ENCODE peak calls at places on chromosomes 3 and 15, in five cellular contexts. One of them, this sample, is unnamed. For H3K36me3, the result is how much of the 10 kb centered on the place peaks cover.

GRCh38 chr3:174859756-174860155 is 622 bp downstream of the NAALADL2 start:
- DNase-seq in breast epithelium: no peak
- DNase-seq in esophagus muscularis mucosa: no peak
- DNase-seq in GM12878: no peak
- DNase-seq in SK-N-SH: no peak
- DNase-seq in this sample: no peak

GRCh38 chr3:40996827-40997710 is 202.2 kb upstream of the CTNNB1 start:
- DNase-seq in breast epithelium: no peak
- DNase-seq in esophagus muscularis mucosa: no peak
- DNase-seq in GM12878: no peak
- DNase-seq in SK-N-SH: peak
- DNase-seq in this sample: no peak

GRCh38 chr3:141876891-141877561 is 583 bp downstream of the ATP1B3 start:
- DNase-seq in breast epithelium: no peak
- DNase-seq in esophagus muscularis mucosa: no peak
- DNase-seq in GM12878: no peak
- DNase-seq in SK-N-SH: peak
- DNase-seq in this sample: no peak

GRCh38 chr3:7432610-7433009 is 571.7 kb downstream of the GRM7 start:
- DNase-seq in breast epithelium: no peak
- DNase-seq in esophagus muscularis mucosa: no peak
- DNase-seq in GM12878: no peak
- DNase-seq in SK-N-SH: no peak
- DNase-seq in this sample: no peak

GRCh38 chr3:133956333-133956732 is 60.7 kb upstream of the RAB6B start:
- DNase-seq in breast epithelium: no peak
- DNase-seq in esophagus muscularis mucosa: no peak
- DNase-seq in GM12878: no peak
- DNase-seq in SK-N-SH: peak
- DNase-seq in this sample: no peak

GRCh38 chr3:170154084-170154483 is 27.4 kb downstream of the PHC3 start:
- DNase-seq in breast epithelium: no peak
- DNase-seq in esophagus muscularis mucosa: no peak
- DNase-seq in GM12878: no peak
- DNase-seq in SK-N-SH: no peak
- DNase-seq in this sample: no peak

GRCh38 chr3:36969540-36970432 is 23.1 kb downstream of the EPM2AIP1 start:
- DNase-seq in breast epithelium: no peak
- DNase-seq in esophagus muscularis mucosa: no peak
- DNase-seq in GM12878: peak
- DNase-seq in SK-N-SH: peak
- DNase-seq in this sample: no peak

GRCh38 chr3:181726351-181727121 is 14.8 kb downstream of the SOX2 start:
- DNase-seq in breast epithelium: no peak
- DNase-seq in esophagus muscularis mucosa: no peak
- DNase-seq in GM12878: no peak
- DNase-seq in SK-N-SH: no peak
- DNase-seq in this sample: no peak

GRCh38 chr15:72203507-72203837 is 5.9 kb upstream of the GRAMD2A start:
- DNase-seq in breast epithelium: peak
- DNase-seq in esophagus muscularis mucosa: no peak
- DNase-seq in GM12878: no peak
- DNase-seq in SK-N-SH: peak
- DNase-seq in this sample: peak

GRCh38 chr15:71713191-71713798 is 97.1 kb upstream of the NR2E3 start:
- DNase-seq in breast epithelium: no peak
- DNase-seq in esophagus muscularis mucosa: no peak
- DNase-seq in GM12878: no peak
- DNase-seq in SK-N-SH: no peak
- DNase-seq in this sample: no peak

GRCh38 chr3:134374791-134375541 is 719 bp upstream of the AMOTL2 start:
- DNase-seq in breast epithelium: peak
- DNase-seq in esophagus muscularis mucosa: no peak
- DNase-seq in GM12878: no peak
- DNase-seq in SK-N-SH: no peak
- DNase-seq in this sample: no peak

GRCh38 chr15:101320501-101321052 is 25.5 kb upstream of the SNRPA1 start:
- DNase-seq in breast epithelium: no peak
- DNase-seq in esophagus muscularis mucosa: no peak
- DNase-seq in GM12878: no peak
- DNase-seq in SK-N-SH: no peak
- DNase-seq in this sample: peak

GRCh38 chr15:96421211-96421610 is 90.7 kb downstream of the NR2F2 start:
- DNase-seq in breast epithelium: no peak
- DNase-seq in esophagus muscularis mucosa: no peak
- DNase-seq in GM12878: no peak
- DNase-seq in SK-N-SH: no peak
- DNase-seq in this sample: no peak

GRCh38 chr15:53918180-53919079 is 59.8 kb upstream of the UNC13C start:
- DNase-seq in breast epithelium: no peak
- DNase-seq in esophagus muscularis mucosa: peak
- DNase-seq in GM12878: no peak
- DNase-seq in SK-N-SH: no peak
- DNase-seq in this sample: no peak

GRCh38 chr3:188491276-188491687 is 337.3 kb downstream of the LPP start:
- DNase-seq in breast epithelium: no peak
- DNase-seq in esophagus muscularis mucosa: no peak
- DNase-seq in GM12878: no peak
- DNase-seq in SK-N-SH: no peak
- DNase-seq in this sample: no peak

DNA sequence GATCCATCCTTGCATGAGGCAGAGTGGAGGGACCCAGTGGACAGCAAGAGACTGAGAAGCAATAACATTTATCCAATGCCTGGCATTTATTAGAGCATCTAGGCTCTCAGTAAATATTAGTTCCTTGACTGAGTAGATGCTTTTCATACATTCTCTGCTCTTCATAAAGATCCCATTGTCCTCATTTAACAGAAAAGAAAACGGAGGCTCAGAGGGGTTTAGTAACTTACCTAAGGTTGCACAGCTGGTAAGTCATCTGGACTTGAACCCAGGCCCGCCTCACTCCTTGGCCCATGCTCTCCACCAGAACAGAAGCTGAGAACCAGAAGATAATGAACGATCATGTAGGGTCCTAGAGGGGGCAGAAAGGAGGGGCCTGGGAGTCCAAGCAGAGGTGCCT is 52.2 kb upstream of the SEC22A start:
- DNase-seq in breast epithelium: no peak
- DNase-seq in esophagus muscularis mucosa: no peak
- DNase-seq in GM12878: no peak
- DNase-seq in SK-N-SH: no peak
- DNase-seq in this sample: no peak
- H3K36me3 ChIP-seq in breast epithelium: under half
- H3K36me3 ChIP-seq in esophagus muscularis mucosa: half or more
- H3K36me3 ChIP-seq in GM12878: under half
- H3K36me3 ChIP-seq in SK-N-SH: under half
- H3K36me3 ChIP-seq in this sample: under half

DNA sequence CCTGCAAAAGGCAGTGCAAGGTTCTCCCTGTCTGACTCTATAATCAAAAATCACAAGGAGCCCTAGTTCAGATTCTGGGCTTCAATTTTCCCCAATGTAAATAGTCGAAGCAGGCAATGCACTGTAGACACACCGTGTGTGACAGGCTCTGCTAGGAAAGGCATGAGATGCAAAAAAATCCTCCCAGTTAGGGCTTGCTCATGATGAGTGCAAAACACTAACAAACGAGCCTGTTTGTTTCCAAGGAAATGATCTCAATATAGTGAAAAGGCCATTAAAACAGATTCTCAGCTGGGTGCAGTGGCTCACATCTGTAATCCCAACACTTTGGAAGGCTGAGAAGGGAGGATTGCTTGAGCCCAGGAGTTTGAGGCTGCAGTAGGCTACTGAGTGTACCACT is 55.7 kb downstream of the UMPS start:
- DNase-seq in breast epithelium: no peak
- DNase-seq in esophagus muscularis mucosa: no peak
- DNase-seq in GM12878: no peak
- DNase-seq in SK-N-SH: no peak
- DNase-seq in this sample: no peak
- H3K4me3 ChIP-seq in breast epithelium: no peak
- H3K4me3 ChIP-seq in esophagus muscularis mucosa: no peak
- H3K4me3 ChIP-seq in GM12878: no peak
- H3K4me3 ChIP-seq in SK-N-SH: no peak
- H3K4me3 ChIP-seq in this sample: no peak

DNA sequence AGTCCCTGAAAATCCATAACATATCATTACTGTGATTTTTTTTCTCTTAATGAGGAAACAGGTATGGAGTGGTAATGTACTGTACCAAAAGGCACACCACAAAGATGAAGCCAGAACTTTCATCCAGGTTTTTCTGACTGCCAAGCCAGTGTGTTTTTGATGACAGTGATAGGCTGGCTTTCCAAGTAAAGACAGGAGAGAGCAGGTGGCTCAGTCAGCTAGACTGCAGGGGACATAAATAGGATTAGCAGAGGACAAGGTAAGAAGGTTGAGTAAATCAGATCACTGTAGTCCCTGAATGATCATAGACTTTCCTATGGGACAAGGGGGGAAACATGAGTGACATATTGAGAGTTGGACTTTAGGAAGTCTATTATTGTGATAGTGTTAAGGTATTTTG is 127.9 kb downstream of the GADL1 start:
- DNase-seq in breast epithelium: no peak
- DNase-seq in esophagus muscularis mucosa: no peak
- DNase-seq in GM12878: no peak
- DNase-seq in SK-N-SH: no peak
- DNase-seq in this sample: no peak
- TF ChIP-seq CTCF in breast epithelium: no peak
- TF ChIP-seq CTCF in esophagus muscularis mucosa: no peak
- TF ChIP-seq CTCF in GM12878: no peak
- TF ChIP-seq CTCF in SK-N-SH: no peak
- TF ChIP-seq CTCF in this sample: no peak

DNA sequence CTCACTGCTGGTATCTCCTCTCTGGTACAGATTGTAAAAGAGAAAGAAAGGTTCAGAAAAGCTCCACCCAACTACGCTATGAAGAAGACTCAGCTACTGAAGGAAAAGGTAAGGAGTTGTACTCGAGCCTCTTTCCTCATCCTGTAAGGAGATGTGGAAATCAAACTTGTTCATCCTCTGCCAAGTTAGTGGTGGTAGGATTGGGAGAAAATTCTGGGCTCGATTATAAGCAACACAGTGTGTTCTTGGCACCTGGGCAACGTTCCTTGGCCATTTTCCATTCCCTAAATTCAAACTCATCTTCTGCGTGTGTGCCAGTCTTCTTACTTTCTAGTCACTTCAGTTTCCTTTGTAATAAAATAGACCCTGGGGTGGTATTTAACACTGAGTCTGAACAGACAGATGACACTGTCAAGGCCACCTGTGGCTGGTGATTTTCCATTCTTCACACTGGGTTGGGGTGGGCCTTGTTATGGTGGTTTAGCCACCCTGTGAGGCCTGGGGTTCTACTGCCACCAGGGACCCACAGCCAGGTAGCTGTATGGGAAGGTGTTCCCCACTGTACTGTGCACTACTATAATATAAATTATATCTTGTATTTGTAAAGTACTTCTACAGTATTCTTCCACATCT is 17.1 kb upstream of the ITPKA start:
- DNase-seq in breast epithelium: no peak
- DNase-seq in esophagus muscularis mucosa: no peak
- DNase-seq in GM12878: no peak
- DNase-seq in SK-N-SH: no peak
- DNase-seq in this sample: no peak
- H3K36me3 ChIP-seq in breast epithelium: under half
- H3K36me3 ChIP-seq in esophagus muscularis mucosa: half or more
- H3K36me3 ChIP-seq in GM12878: under half
- H3K36me3 ChIP-seq in SK-N-SH: half or more
- H3K36me3 ChIP-seq in this sample: under half

DNA sequence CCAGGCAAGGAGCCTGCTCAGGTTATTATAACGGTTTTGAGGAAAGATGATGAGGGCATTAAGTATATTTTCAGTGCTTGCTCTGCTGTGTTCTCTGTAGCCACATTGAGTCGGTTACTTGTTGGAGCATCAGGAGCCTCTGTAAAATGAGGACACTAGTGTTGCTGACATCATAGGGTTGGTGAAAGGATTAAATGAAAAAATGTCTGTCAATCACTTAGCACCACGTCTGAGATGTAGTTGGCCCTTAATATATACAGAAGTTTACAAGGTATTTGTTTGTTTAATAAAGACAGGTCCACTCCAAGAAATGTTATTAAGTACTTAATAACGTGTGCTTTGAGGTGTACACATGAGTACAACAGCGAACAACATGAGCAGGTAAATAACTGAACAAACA is 735 bp upstream of the SLC25A26 start:
- DNase-seq in breast epithelium: no peak
- DNase-seq in esophagus muscularis mucosa: no peak
- DNase-seq in GM12878: no peak
- DNase-seq in SK-N-SH: no peak
- DNase-seq in this sample: no peak
- H3K4me3 ChIP-seq in breast epithelium: peak
- H3K4me3 ChIP-seq in esophagus muscularis mucosa: peak
- H3K4me3 ChIP-seq in GM12878: peak
- H3K4me3 ChIP-seq in SK-N-SH: peak
- H3K4me3 ChIP-seq in this sample: peak

GRCh38 chr3:147360936-147361670 is 45.2 kb downstream of the ZIC4 start:
- DNase-seq in breast epithelium: no peak
- DNase-seq in esophagus muscularis mucosa: peak
- DNase-seq in GM12878: no peak
- DNase-seq in SK-N-SH: peak
- DNase-seq in this sample: no peak

GRCh38 chr3:147359177-147360062 is 46.9 kb downstream of the ZIC4 start:
- DNase-seq in breast epithelium: no peak
- DNase-seq in esophagus muscularis mucosa: peak
- DNase-seq in GM12878: no peak
- DNase-seq in SK-N-SH: no peak
- DNase-seq in this sample: no peak

GRCh38 chr3:147364771-147365170 is 41.6 kb downstream of the ZIC4 start:
- DNase-seq in breast epithelium: no peak
- DNase-seq in esophagus muscularis mucosa: peak
- DNase-seq in GM12878: no peak
- DNase-seq in SK-N-SH: no peak
- DNase-seq in this sample: no peak

GRCh38 chr3:147358144-147358992 is 48.0 kb downstream of the ZIC4 start:
- DNase-seq in breast epithelium: no peak
- DNase-seq in esophagus muscularis mucosa: peak
- DNase-seq in GM12878: no peak
- DNase-seq in SK-N-SH: no peak
- DNase-seq in this sample: no peak

GRCh38 chr3:147361671-147362420 is 44.5 kb downstream of the ZIC4 start:
- DNase-seq in breast epithelium: no peak
- DNase-seq in esophagus muscularis mucosa: peak
- DNase-seq in GM12878: no peak
- DNase-seq in SK-N-SH: peak
- DNase-seq in this sample: no peak
- TF ChIP-seq CTCF in breast epithelium: no peak
- TF ChIP-seq CTCF in esophagus muscularis mucosa: no peak
- TF ChIP-seq CTCF in GM12878: peak
- TF ChIP-seq CTCF in SK-N-SH: peak
- TF ChIP-seq CTCF in this sample: peak